ENCODE peak calls at places on chromosome 21, in seven cellular contexts. L, A, E, T, O, C and Z are unnamed samples.
A peak's percentile ranks its signal among the peaks of the same experiment; 100 is the strongest.

GRCh38 chr21:45410865-45411809 is 6.2 kb downstream of the COL18A1 start:
- DNase-seq in L (no peak), A (no peak), E (no peak), T (no peak), O (no peak), C (no peak), Z (no peak)

GRCh38 chr21:30257773-30258172 is 25.0 kb downstream of the KRTAP24-1 start:
- DNase-seq in L (no peak), A (peak; percentile 34), E (no peak), T (peak; percentile 8), O (no peak), C (peak; percentile 27), Z (no peak)

GRCh38 chr21:26982767-26983166 is 15.9 kb upstream of the ADAMTS5 start:
- DNase-seq in L (no peak), A (no peak), E (no peak), T (peak; percentile 81), O (no peak), C (peak; percentile 71), Z (no peak)

GRCh38 chr21:36179145-36179544 is 22.5 kb downstream of the DOP1B start:
- DNase-seq in L (no peak), A (no peak), E (no peak), T (no peak), O (no peak), C (no peak), Z (no peak)

GRCh38 chr21:46122241-46122671 is 24.3 kb downstream of the COL6A2 start:
- DNase-seq in L (no peak), A (no peak), E (no peak), T (no peak), O (no peak), C (peak; percentile 79), Z (no peak)

GRCh38 chr21:16473965-16474364 is 744.2 kb downstream of the USP25 start:
- DNase-seq in L (no peak), A (no peak), E (no peak), T (no peak), O (no peak), C (no peak), Z (no peak)

GRCh38 chr21:34614443-34614692 is 545 bp downstream of the RCAN1 start:
- DNase-seq in L (no peak), A (no peak), E (no peak), T (no peak), O (no peak), C (no peak), Z (peak; percentile 11)

GRCh38 chr21:35345954-35346353 is 296.9 kb upstream of the RUNX1 start:
- DNase-seq in L (no peak), A (no peak), E (no peak), T (no peak), O (no peak), C (no peak), Z (no peak)

GRCh38 chr21:19781881-19782652 is 1216.1 kb upstream of the NCAM2 start:
- DNase-seq in L (no peak), A (no peak), E (no peak), T (no peak), O (no peak), C (no peak), Z (no peak)

GRCh38 chr21:28160378-28160777 is 832.3 kb downstream of the LTN1 start:
- DNase-seq in L (no peak), A (no peak), E (no peak), T (no peak), O (no peak), C (no peak), Z (no peak)

GRCh38 chr21:43988506-43989230 is 23.4 kb upstream of the TRAPPC10 start:
- DNase-seq in L (no peak), A (no peak), E (no peak), T (no peak), O (no peak), C (no peak), Z (no peak)

GRCh38 chr21:38126677-38127271 is 130.0 kb upstream of the KCNJ15 start:
- DNase-seq in L (peak; percentile 13), A (peak; percentile 83), E (peak; percentile 47), T (peak; percentile 26), O (peak; percentile 3), C (peak; percentile 68), Z (peak; percentile 63)

GRCh38 chr21:17673261-17674020 is 60.7 kb upstream of the BTG3 start:
- DNase-seq in L (no peak), A (no peak), E (no peak), T (no peak), O (no peak), C (no peak), Z (no peak)

GRCh38 chr21:14875704-14876364 is 189.0 kb downstream of the NRIP1 start:
- DNase-seq in L (no peak), A (no peak), E (peak; percentile 49), T (no peak), O (no peak), C (no peak), Z (no peak)

GRCh38 chr21:35329940-35330670 is 281.0 kb upstream of the RUNX1 start:
- DNase-seq in L (no peak), A (no peak), E (no peak), T (no peak), O (no peak), C (no peak), Z (no peak)

GRCh38 chr21:40507978-40508377 is 339.0 kb downstream of the DSCAM start:
- DNase-seq in L (no peak), A (no peak), E (no peak), T (no peak), O (no peak), C (no peak), Z (no peak)

GRCh38 chr21:17387030-17387617 is 125.7 kb upstream of the CXADR start:
- DNase-seq in L (peak; percentile 40), A (no peak), E (peak; percentile 60), T (peak; percentile 73), O (no peak), C (peak; percentile 74), Z (peak; percentile 34)

GRCh38 chr21:17802568-17802967 is 16.6 kb downstream of the C21orf91 start:
- DNase-seq in L (no peak), A (no peak), E (no peak), T (no peak), O (no peak), C (peak; percentile 71), Z (no peak)

GRCh38 chr21:44533891-44534627 is 5.9 kb downstream of the KRTAP10-1 start:
- DNase-seq in L (no peak), A (no peak), E (no peak), T (no peak), O (no peak), C (no peak), Z (no peak)

GRCh38 chr21:43935711-43936110 is 70.7 kb downstream of the AGPAT3 start:
- DNase-seq in L (no peak), A (peak; percentile 55), E (no peak), T (no peak), O (no peak), C (no peak), Z (no peak)

GRCh38 chr21:45876381-45877159 is 105.0 kb upstream of the COL6A1 start:
- DNase-seq in L (no peak), A (peak; percentile 76), E (no peak), T (peak; percentile 3), O (no peak), C (no peak), Z (no peak)

GRCh38 chr21:45994738-45995685 is 13.4 kb downstream of the COL6A1 start:
- DNase-seq in L (no peak), A (no peak), E (no peak), T (no peak), O (no peak), C (no peak), Z (no peak)

GRCh38 chr21:41813226-41813625 is 46.4 kb upstream of the RIPK4 start:
- DNase-seq in L (no peak), A (no peak), E (no peak), T (no peak), O (no peak), C (no peak), Z (no peak)

GRCh38 chr21:45860493-45861155 is 120.9 kb upstream of the COL6A1 start:
- DNase-seq in L (no peak), A (no peak), E (no peak), T (no peak), O (no peak), C (no peak), Z (no peak)

GRCh38 chr21:45818904-45819285 is 162.7 kb upstream of the COL6A1 start:
- DNase-seq in L (no peak), A (no peak), E (no peak), T (no peak), O (no peak), C (peak; percentile 80), Z (peak; percentile 85)